ENCODE peak calls at places on chromosome 6, in four cellular contexts. One of them, this sample, is unnamed.

GRCh38 chr6:155349129-155349528 is 34.8 kb upstream of the TFB1M start:
- DNase-seq in ureter: no peak
- DNase-seq in heart right ventricle: no peak
- DNase-seq in naive thymus-derived CD4-positive, alpha-beta T cell: no peak
- DNase-seq in this sample: no peak

GRCh38 chr6:119285908-119286625 is 63.5 kb downstream of the MAN1A1 start:
- DNase-seq in ureter: no peak
- DNase-seq in heart right ventricle: no peak
- DNase-seq in naive thymus-derived CD4-positive, alpha-beta T cell: no peak
- DNase-seq in this sample: no peak

GRCh38 chr6:7684076-7684475 is 41.8 kb upstream of the BMP6 start:
- DNase-seq in ureter: no peak
- DNase-seq in heart right ventricle: no peak
- DNase-seq in naive thymus-derived CD4-positive, alpha-beta T cell: no peak
- DNase-seq in this sample: no peak

GRCh38 chr6:152836523-152836922 is 85.9 kb downstream of the VIP start:
- DNase-seq in ureter: no peak
- DNase-seq in heart right ventricle: no peak
- DNase-seq in naive thymus-derived CD4-positive, alpha-beta T cell: no peak
- DNase-seq in this sample: no peak

GRCh38 chr6:72975346-72975745 is 249.9 kb downstream of the KHDC1L start:
- DNase-seq in ureter: no peak
- DNase-seq in heart right ventricle: no peak
- DNase-seq in naive thymus-derived CD4-positive, alpha-beta T cell: no peak
- DNase-seq in this sample: no peak

GRCh38 chr6:15395087-15395486 is 149.2 kb downstream of the JARID2 start:
- DNase-seq in ureter: no peak
- DNase-seq in heart right ventricle: no peak
- DNase-seq in naive thymus-derived CD4-positive, alpha-beta T cell: no peak
- DNase-seq in this sample: no peak

GRCh38 chr6:12343440-12344162 is 53.4 kb downstream of the EDN1 start:
- DNase-seq in ureter: no peak
- DNase-seq in heart right ventricle: no peak
- DNase-seq in naive thymus-derived CD4-positive, alpha-beta T cell: no peak
- DNase-seq in this sample: no peak

GRCh38 chr6:129774697-129775447 is 64.9 kb upstream of the ARHGAP18 start:
- DNase-seq in ureter: peak
- DNase-seq in heart right ventricle: peak
- DNase-seq in naive thymus-derived CD4-positive, alpha-beta T cell: peak
- DNase-seq in this sample: peak

GRCh38 chr6:63636516-63636968 is 940 bp downstream of the PHF3 start:
- DNase-seq in ureter: peak
- DNase-seq in heart right ventricle: peak
- DNase-seq in naive thymus-derived CD4-positive, alpha-beta T cell: peak
- DNase-seq in this sample: peak

GRCh38 chr6:136330634-136331033 is 41.0 kb upstream of the BCLAF1 start:
- DNase-seq in ureter: no peak
- DNase-seq in heart right ventricle: no peak
- DNase-seq in naive thymus-derived CD4-positive, alpha-beta T cell: no peak
- DNase-seq in this sample: no peak

GRCh38 chr6:118710616-118711015 is 59.2 kb upstream of the CEP85L start:
- DNase-seq in ureter: no peak
- DNase-seq in heart right ventricle: no peak
- DNase-seq in naive thymus-derived CD4-positive, alpha-beta T cell: no peak
- DNase-seq in this sample: no peak

GRCh38 chr6:35359346-35359743 is 17.0 kb downstream of the PPARD start:
- DNase-seq in ureter: no peak
- DNase-seq in heart right ventricle: no peak
- DNase-seq in naive thymus-derived CD4-positive, alpha-beta T cell: no peak
- DNase-seq in this sample: no peak

GRCh38 chr6:90241229-90241873 is 55.3 kb downstream of the BACH2 start:
- DNase-seq in ureter: no peak
- DNase-seq in heart right ventricle: no peak
- DNase-seq in naive thymus-derived CD4-positive, alpha-beta T cell: no peak
- DNase-seq in this sample: no peak

GRCh38 chr6:126657556-126658129 is 317.7 kb downstream of the CENPW start:
- DNase-seq in ureter: no peak
- DNase-seq in heart right ventricle: no peak
- DNase-seq in naive thymus-derived CD4-positive, alpha-beta T cell: no peak
- DNase-seq in this sample: no peak

GRCh38 chr6:45715508-45715803 is 300.2 kb downstream of the CLIC5 start:
- DNase-seq in ureter: no peak
- DNase-seq in heart right ventricle: no peak
- DNase-seq in naive thymus-derived CD4-positive, alpha-beta T cell: no peak
- DNase-seq in this sample: no peak

GRCh38 chr6:145890422-145890821 is 73.7 kb downstream of the SHPRH start:
- DNase-seq in ureter: no peak
- DNase-seq in heart right ventricle: no peak
- DNase-seq in naive thymus-derived CD4-positive, alpha-beta T cell: no peak
- DNase-seq in this sample: no peak

GRCh38 chr6:112549749-112550148 is 202.6 kb downstream of the RFPL4B start:
- DNase-seq in ureter: no peak
- DNase-seq in heart right ventricle: no peak
- DNase-seq in naive thymus-derived CD4-positive, alpha-beta T cell: no peak
- DNase-seq in this sample: no peak

GRCh38 chr6:89140347-89141159 is 5.3 kb upstream of the PM20D2 start:
- DNase-seq in ureter: no peak
- DNase-seq in heart right ventricle: no peak
- DNase-seq in naive thymus-derived CD4-positive, alpha-beta T cell: no peak
- DNase-seq in this sample: no peak

GRCh38 chr6:73285674-73286283 is 22.8 kb upstream of the KHDC1 start:
- DNase-seq in ureter: no peak
- DNase-seq in heart right ventricle: no peak
- DNase-seq in naive thymus-derived CD4-positive, alpha-beta T cell: no peak
- DNase-seq in this sample: no peak

GRCh38 chr6:162973141-162973872 is 245.5 kb downstream of the PACRG start:
- DNase-seq in ureter: no peak
- DNase-seq in heart right ventricle: no peak
- DNase-seq in naive thymus-derived CD4-positive, alpha-beta T cell: no peak
- DNase-seq in this sample: no peak

GRCh38 chr6:14802761-14803160 is 443.1 kb upstream of the JARID2 start:
- DNase-seq in ureter: no peak
- DNase-seq in heart right ventricle: no peak
- DNase-seq in naive thymus-derived CD4-positive, alpha-beta T cell: no peak
- DNase-seq in this sample: no peak

This sample was measured in naive thymus-derived CD8-positive, alpha-beta T cell.